ENCODE peak calls at places on chromosomes 13 and 19, in eight cellular contexts. B is T-helper 1 cell, V is ureter, L is HEK293T, N is DMS153, G is heart right ventricle, P is cardiac muscle cell, O is germinal center. A is an unnamed sample.

GRCh38 chr13:79457948-79458347 is 23.0 kb upstream of the NDFIP2 start:
- DNase-seq in B (no peak), V (no peak), L (peak), N (no peak), G (no peak), P (peak), O (no peak), A (no peak)

GRCh38 chr13:23146811-23147245 is 34.0 kb upstream of the SGCG start:
- DNase-seq in B (no peak), V (no peak), L (no peak), N (no peak), G (no peak), P (peak), O (no peak), A (no peak)

GRCh38 chr13:35157143-35157755 is 215.2 kb downstream of the NBEA start:
- DNase-seq in B (peak), V (peak), L (peak), N (peak), G (peak), P (peak), O (peak), A (no peak)

GRCh38 chr19:34278783-34279182 is 24.4 kb downstream of the GARRE1 start:
- DNase-seq in B (no peak), V (no peak), L (no peak), N (no peak), G (no peak), P (no peak), O (no peak), A (no peak)

GRCh38 chr19:24069907-24070657 is 16.9 kb upstream of the ZNF254 start:
- DNase-seq in B (no peak), V (no peak), L (no peak), N (no peak), G (no peak), P (no peak), O (no peak), A (no peak)

GRCh38 chr19:5047251-5047935 is 78.5 kb downstream of the KDM4B start:
- DNase-seq in B (no peak), V (no peak), L (no peak), N (no peak), G (no peak), P (no peak), O (no peak), A (no peak)

GRCh38 chr13:73879346-73880020 is 254.7 kb downstream of the KLF12 start:
- DNase-seq in B (no peak), V (no peak), L (peak), N (no peak), G (no peak), P (peak), O (no peak), A (no peak)

GRCh38 chr13:91647361-91647970 is 249.0 kb downstream of the GPC5 start:
- DNase-seq in B (no peak), V (no peak), L (peak), N (no peak), G (peak), P (peak), O (no peak), A (no peak)

GRCh38 chr19:4600893-4601292 is 38.4 kb upstream of the TNFAIP8L1 start:
- DNase-seq in B (no peak), V (no peak), L (no peak), N (no peak), G (no peak), P (no peak), O (no peak), A (no peak)

GRCh38 chr13:49635599-49636433 is 7.5 kb downstream of the ARL11 start:
- DNase-seq in B (peak), V (no peak), L (no peak), N (no peak), G (peak), P (peak), O (no peak), A (no peak)

GRCh38 chr19:19062454-19063182 is 1.2 kb upstream of the SLC25A42 start:
- DNase-seq in B (no peak), V (no peak), L (no peak), N (no peak), G (no peak), P (no peak), O (no peak), A (no peak)

GRCh38 chr13:95315752-95316151 is 14.5 kb upstream of the ABCC4 start:
- DNase-seq in B (no peak), V (no peak), L (no peak), N (no peak), G (no peak), P (no peak), O (no peak), A (no peak)

GRCh38 chr13:59641261-59641660 is 522.5 kb downstream of the DIAPH3 start:
- DNase-seq in B (no peak), V (no peak), L (no peak), N (no peak), G (no peak), P (no peak), O (no peak), A (no peak)

GRCh38 chr13:37889811-37890210 is 20.2 kb upstream of the TRPC4 start:
- DNase-seq in B (no peak), V (no peak), L (no peak), N (no peak), G (no peak), P (no peak), O (no peak), A (no peak)

GRCh38 chr13:102651392-102651791 is 43.5 kb downstream of the METTL21C start:
- DNase-seq in B (no peak), V (no peak), L (no peak), N (no peak), G (no peak), P (peak), O (no peak), A (no peak)

GRCh38 chr13:25468330-25469178 is 96.8 kb downstream of the ATP8A2 start:
- DNase-seq in B (no peak), V (no peak), L (peak), N (no peak), G (no peak), P (peak), O (peak), A (no peak)

A was measured in right lobe of liver.